ENCODE peak calls at places on chromosome 6, in ten cellular contexts. I, D, Q, U, X, A, Y, R, L and T are unnamed samples. For H3K36me3, the result is how much of the 10 kb centered on the place peaks cover.

GRCh38 chr6:44681782-44682181 is 294.3 kb downstream of the CDC5L start:
- DNase-seq in L (peak), U (no peak), Q (peak), Y (no peak), I (no peak), D (no peak), A (no peak), R (peak), X (no peak), T (no peak)

GRCh38 chr6:160042014-160042773 is 73.3 kb downstream of the IGF2R start:
- DNase-seq in U (no peak), L (no peak), A (no peak), R (peak), X (no peak), I (no peak), D (no peak), Y (no peak), Q (peak), T (no peak)

GRCh38 chr6:38708483-38708882 is 5.5 kb upstream of the GLO1 start:
- DNase-seq in R (peak), D (no peak), L (no peak), Y (no peak), A (no peak), X (no peak), Q (no peak), I (no peak), U (no peak), T (no peak)

GRCh38 chr6:29829766-29830165 is 2.1 kb downstream of the HLA-G start:
- DNase-seq in X (no peak), L (no peak), I (no peak), U (no peak), R (no peak), D (no peak), Y (no peak), Q (no peak), A (no peak), T (no peak)

GRCh38 chr6:55664581-55665223 is 85.7 kb upstream of the HMGCLL1 start:
- DNase-seq in L (no peak), A (no peak), Q (no peak), X (no peak), I (no peak), Y (no peak), U (no peak), D (no peak), R (no peak), T (no peak)

GRCh38 chr6:135871296-135871695 is 19.8 kb downstream of the PDE7B start:
- DNase-seq in R (no peak), Y (no peak), U (no peak), Q (peak), X (no peak), L (no peak), D (no peak), I (no peak), A (no peak), T (no peak)

GRCh38 chr6:130164251-130164650 is 58.5 kb downstream of the SAMD3 start:
- DNase-seq in U (no peak), A (no peak), D (no peak), Q (no peak), L (no peak), Y (no peak), R (no peak), X (no peak), I (no peak), T (no peak)

GRCh38 chr6:109093732-109094131 is 914 bp downstream of the SESN1 start:
- DNase-seq in I (no peak), Q (no peak), X (no peak), R (no peak), Y (no peak), U (no peak), D (no peak), A (no peak), L (no peak), T (no peak)

GRCh38 chr6:37696220-37696840 is 1.4 kb downstream of the MDGA1 start:
- DNase-seq in X (no peak), L (peak), D (no peak), Y (peak), R (peak), A (peak), I (no peak), U (no peak), Q (peak), T (peak)

GRCh38 chr6:137102851-137103492 is 58.2 kb upstream of the IL20RA start:
- DNase-seq in D (no peak), R (no peak), I (no peak), A (no peak), X (no peak), U (no peak), L (no peak), Q (no peak), Y (no peak), T (no peak)

GRCh38 chr6:113995632-113996031 is 24.7 kb upstream of the HDAC2 start:
- DNase-seq in R (peak), X (peak), L (no peak), Q (peak), A (no peak), Y (no peak), I (no peak), U (no peak), D (no peak), T (no peak)

GRCh38 chr6:142728367-142728766 is 216.6 kb downstream of the HIVEP2 start:
- DNase-seq in U (no peak), D (no peak), I (no peak), X (no peak), A (no peak), L (no peak), Y (no peak), R (no peak), Q (peak), T (no peak)

GRCh38 chr6:109477725-109478124 is 5.3 kb downstream of the ZBTB24 start:
- DNase-seq in R (no peak), X (no peak), A (no peak), U (no peak), L (no peak), I (no peak), Y (no peak), D (no peak), Q (no peak), T (no peak)

GRCh38 chr6:124719951-124720350 is 242.3 kb upstream of the RNF217 start:
- DNase-seq in I (no peak), Y (no peak), Q (no peak), L (no peak), X (no peak), R (no peak), U (no peak), A (no peak), D (no peak), T (no peak)

GRCh38 chr6:13431861-13432465 is 55.4 kb downstream of the GFOD1 start:
- DNase-seq in R (no peak), U (no peak), A (no peak), I (no peak), Y (no peak), L (no peak), Q (peak), D (no peak), X (no peak), T (no peak)

GRCh38 chr6:28643017-28643740 is 117.5 kb downstream of the GPX5 start:
- DNase-seq in L (no peak), R (peak), Q (peak), U (no peak), Y (no peak), X (no peak), A (no peak), D (peak), I (no peak), T (no peak)

GRCh38 chr6:140393665-140394064 is 1019.2 kb upstream of the CITED2 start:
- DNase-seq in A (no peak), Q (peak), U (no peak), D (no peak), R (peak), Y (no peak), I (no peak), L (no peak), X (no peak), T (no peak)

GRCh38 chr6:7439243-7439642 is 49.6 kb downstream of the RIOK1 start:
- DNase-seq in D (no peak), R (no peak), X (no peak), L (no peak), A (no peak), U (no peak), Y (peak), Q (no peak), I (no peak), T (no peak)

GRCh38 chr6:126959765-126960164 is 158.7 kb upstream of the RSPO3 start:
- DNase-seq in U (no peak), Y (no peak), L (no peak), A (no peak), I (no peak), Q (no peak), X (no peak), D (no peak), R (no peak), T (no peak)

GRCh38 chr6:66429220-66429619 is 722.2 kb upstream of the EYS start:
- DNase-seq in L (no peak), D (no peak), I (no peak), A (no peak), Y (no peak), R (peak), X (no peak), Q (peak), U (no peak), T (no peak)

GRCh38 chr6:129340983-129341382 is 369.0 kb downstream of the ARHGAP18 start:
- DNase-seq in Y (no peak), L (no peak), I (no peak), R (peak), A (no peak), D (no peak), X (no peak), Q (peak), U (no peak), T (no peak)

GRCh38 chr6:108123946-108124345 is 41.9 kb upstream of the NR2E1 start:
- DNase-seq in Y (no peak), D (no peak), X (no peak), A (no peak), Q (no peak), I (no peak), U (no peak), L (no peak), R (no peak), T (no peak)

GRCh38 chr6:167700199-167700598 is 126.5 kb upstream of the AFDN start:
- DNase-seq in U (no peak), L (no peak), Y (no peak), Q (no peak), D (no peak), A (no peak), X (no peak), R (no peak), I (no peak), T (no peak)

GRCh38 chr6:165055231-165055630 is 254.2 kb downstream of the C6orf118 start:
- DNase-seq in Q (peak), R (no peak), X (no peak), A (no peak), D (no peak), L (no peak), Y (no peak), U (no peak), I (no peak), T (no peak)

DNA sequence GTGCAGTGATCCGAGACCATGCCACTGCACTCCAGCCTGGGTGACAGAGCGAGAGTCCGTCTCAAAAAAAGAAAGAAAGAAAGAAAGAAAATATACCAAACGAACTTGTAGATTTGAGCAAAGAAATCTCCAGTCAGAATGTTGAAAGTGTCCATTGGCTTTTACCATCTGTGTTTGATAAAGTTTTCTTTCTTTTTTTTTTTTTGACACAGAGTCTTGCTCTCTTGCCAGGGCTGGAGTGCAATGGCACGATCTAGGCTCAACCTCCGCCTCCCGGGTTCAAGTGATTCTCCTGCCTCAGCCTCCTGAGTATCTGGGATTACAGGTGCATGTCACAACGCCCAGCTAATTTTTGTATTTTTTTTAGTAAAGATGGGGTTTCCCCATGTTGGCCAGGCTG is 21.3 kb downstream of the BAK1 start:
- DNase-seq in X (no peak), I (no peak), L (no peak), Q (no peak), A (no peak), R (no peak), D (no peak), U (no peak), Y (no peak), T (no peak)
- H3K27ac ChIP-seq in X (no peak), I (no peak), L (no peak), Q (no peak), A (no peak), R (no peak), D (no peak), U (no peak), Y (no peak), T (no peak)

DNA sequence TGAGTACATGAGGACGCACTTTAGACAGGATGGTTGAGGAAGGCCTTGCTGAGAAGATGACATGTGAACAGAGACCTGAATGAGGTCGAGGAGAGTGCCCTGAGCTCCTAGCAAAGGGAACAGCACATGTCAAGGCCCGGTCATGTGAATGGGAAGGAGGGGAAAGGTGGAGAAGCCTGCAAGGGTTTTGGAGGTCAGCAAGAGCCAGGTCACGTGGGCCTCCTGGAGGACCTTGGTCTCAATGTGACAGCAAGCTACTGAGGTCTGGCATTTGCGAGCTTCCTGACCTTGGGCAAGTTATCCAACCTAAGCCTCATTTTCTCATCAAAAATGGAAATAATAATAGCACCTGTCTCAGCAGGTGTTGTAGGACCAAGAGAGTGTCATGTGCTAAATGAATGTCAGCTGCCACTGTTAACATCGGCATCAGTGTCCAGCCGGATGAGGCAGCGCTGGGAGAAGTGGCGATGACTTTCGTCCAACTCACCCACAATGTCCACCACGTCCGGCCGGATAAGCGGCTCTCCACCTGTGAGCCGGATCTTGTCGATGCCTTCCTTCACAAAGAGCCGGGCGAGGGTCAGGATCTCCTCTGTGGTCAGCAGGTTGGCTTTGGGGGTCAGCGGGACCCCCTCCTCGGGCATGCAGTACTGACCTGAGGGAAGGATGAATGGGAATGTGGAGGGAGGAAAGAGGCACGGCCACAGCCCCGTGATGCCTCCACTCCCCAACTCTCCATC is 8.9 kb downstream of the MOCS1 start:
- DNase-seq in U (no peak), Y (no peak), I (peak), L (no peak), X (no peak), R (no peak), D (no peak), A (no peak), Q (no peak), T (no peak)
- H3K36me3 ChIP-seq in U (under half), Y (under half), I (under half), L (under half), X (half or more), R (under half), D (under half), A (under half), Q (under half), T (half or more)

GRCh38 chr6:36608788-36609563 is 14.8 kb downstream of the SRSF3 start:
- DNase-seq in Q (peak), R (no peak), Y (no peak), U (no peak), A (no peak), D (no peak), X (no peak), L (no peak), I (peak), T (no peak)
- H3K27ac ChIP-seq in Q (peak), R (no peak), Y (no peak), U (no peak), A (no peak), D (no peak), X (peak), L (no peak), I (peak), T (peak)

DNA sequence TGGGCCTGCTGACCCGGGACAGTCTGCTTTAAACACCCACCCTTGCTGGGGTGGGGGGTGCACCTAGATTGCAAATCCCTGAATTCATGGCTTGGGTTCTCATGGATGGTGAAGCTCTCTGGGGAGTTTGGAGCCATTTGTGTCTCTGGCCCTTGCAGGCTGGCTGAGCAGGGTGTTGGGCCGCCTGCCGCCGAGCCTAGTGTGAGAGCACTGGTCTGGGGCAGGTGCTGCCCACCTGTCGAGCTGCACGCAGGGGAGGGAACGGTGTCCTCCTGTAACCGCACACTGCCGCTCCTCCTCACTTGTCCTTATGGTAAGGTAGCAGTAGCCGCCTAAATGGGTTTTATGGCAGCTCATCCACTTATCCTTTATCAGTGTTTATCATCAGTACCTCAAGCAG is 143.9 kb downstream of the DTNBP1 start:
- DNase-seq in D (no peak), Q (no peak), A (no peak), X (no peak), U (no peak), L (peak), I (no peak), Y (no peak), R (no peak), T (no peak)
- H3K36me3 ChIP-seq in D (half or more), Q (under half), A (under half), X (half or more), U (half or more), L (under half), I (under half), Y (under half), R (under half), T (under half)

GRCh38 chr6:15572296-15573016 is 90.4 kb downstream of the DTNBP1 start:
- DNase-seq in X (no peak), D (no peak), A (no peak), Q (no peak), I (no peak), R (no peak), U (no peak), Y (no peak), L (no peak), T (no peak)

GRCh38 chr6:15574497-15574896 is 88.3 kb downstream of the DTNBP1 start:
- DNase-seq in Y (no peak), I (no peak), R (no peak), Q (no peak), A (no peak), L (no peak), X (no peak), D (no peak), U (no peak), T (no peak)

GRCh38 chr6:15575357-15576037 is 87.3 kb downstream of the DTNBP1 start:
- DNase-seq in X (no peak), Y (no peak), I (no peak), L (no peak), A (no peak), D (no peak), U (no peak), Q (no peak), R (no peak), T (no peak)

GRCh38 chr6:15574023-15574422 is 88.8 kb downstream of the DTNBP1 start:
- DNase-seq in U (no peak), R (no peak), Y (no peak), X (no peak), D (no peak), A (no peak), Q (no peak), I (no peak), L (no peak), T (no peak)

DNA sequence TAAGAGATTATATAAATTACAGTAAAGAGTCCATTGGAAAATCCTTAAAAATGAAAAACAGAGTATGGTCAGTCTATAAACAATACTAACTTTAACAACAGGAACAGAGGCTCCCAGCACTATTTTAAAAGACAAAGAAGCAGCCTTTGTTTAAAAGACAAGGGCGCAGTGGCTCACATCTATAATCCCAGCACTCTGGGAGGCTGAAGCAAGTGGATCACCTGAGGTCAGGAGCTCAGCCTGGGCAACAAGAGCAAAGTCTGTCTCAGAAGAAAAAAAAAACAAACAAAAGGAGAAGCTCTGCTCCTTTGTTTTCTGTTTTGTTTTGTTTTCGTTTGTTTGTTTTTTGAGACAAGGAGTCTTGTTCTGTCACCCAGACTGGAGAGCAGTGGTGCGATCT is 89.5 kb downstream of the DTNBP1 start:
- DNase-seq in A (no peak), D (peak), Q (no peak), R (no peak), X (no peak), U (no peak), Y (no peak), I (no peak), L (no peak), T (no peak)
- H3K27ac ChIP-seq in A (no peak), D (no peak), Q (no peak), R (no peak), X (no peak), U (no peak), Y (no peak), I (no peak), L (no peak), T (no peak)

GRCh38 chr6:117495425-117495824 is 13.0 kb downstream of the DCBLD1 start:
- DNase-seq in D (no peak), U (no peak), Y (no peak), Q (no peak), X (no peak), A (no peak), L (no peak), I (no peak), R (no peak), T (no peak)

GRCh38 chr6:117496383-117496990 is 14.0 kb downstream of the DCBLD1 start:
- DNase-seq in U (no peak), Q (peak), A (no peak), R (peak), D (no peak), Y (no peak), I (no peak), X (no peak), L (no peak), T (no peak)

GRCh38 chr6:117498159-117498558 is 15.7 kb downstream of the DCBLD1 start:
- DNase-seq in I (no peak), Q (peak), U (no peak), A (no peak), D (no peak), L (no peak), R (peak), X (no peak), Y (no peak), T (no peak)

GRCh38 chr6:117495873-117496272 is 13.4 kb downstream of the DCBLD1 start:
- DNase-seq in L (no peak), R (peak), U (no peak), I (no peak), Q (no peak), X (no peak), D (no peak), A (no peak), Y (no peak), T (no peak)

GRCh38 chr6:117497237-117497636 is 14.8 kb downstream of the DCBLD1 start:
- DNase-seq in X (no peak), L (no peak), D (no peak), U (no peak), R (no peak), I (no peak), Q (no peak), Y (no peak), A (no peak), T (no peak)
- H3K36me3 ChIP-seq in X (under half), L (under half), D (under half), U (under half), R (under half), I (under half), Q (under half), Y (under half), A (under half), T (under half)